ENCODE peak calls at places on chromosomes 4 and X, in four cellular contexts. One of them, this sample, is unnamed. For H3K4me1, the result is how much of the 10 kb centered on the place peaks cover.

GRCh38 chr4:180532691-180533090 is 1710.5 kb upstream of the TENM3 start:
- DNase-seq in neuronal stem cell: no peak
- DNase-seq in IMR-90: no peak
- DNase-seq in H9: no peak
- DNase-seq in this sample: no peak

GRCh38 chrX:68196939-68197791 is 236.1 kb downstream of the OPHN1 start:
- DNase-seq in neuronal stem cell: peak
- DNase-seq in IMR-90: peak
- DNase-seq in H9: peak
- DNase-seq in this sample: peak

GRCh38 chr4:67770422-67770821 is 16.2 kb upstream of the GNRHR start:
- DNase-seq in neuronal stem cell: no peak
- DNase-seq in IMR-90: no peak
- DNase-seq in H9: no peak
- DNase-seq in this sample: no peak

GRCh38 chrX:78708171-78708570 is 39.3 kb upstream of the LPAR4 start:
- DNase-seq in neuronal stem cell: no peak
- DNase-seq in IMR-90: peak
- DNase-seq in H9: peak
- DNase-seq in this sample: peak

GRCh38 chr4:120995611-120996010 is 73.1 kb upstream of the PRDM5 start:
- DNase-seq in neuronal stem cell: no peak
- DNase-seq in IMR-90: no peak
- DNase-seq in H9: no peak
- DNase-seq in this sample: no peak

GRCh38 chr4:183580849-183581248 is 76.0 kb downstream of the ING2 start:
- DNase-seq in neuronal stem cell: no peak
- DNase-seq in IMR-90: no peak
- DNase-seq in H9: no peak
- DNase-seq in this sample: no peak

GRCh38 chr4:183256756-183257385 is 63.2 kb downstream of the CLDN22 start:
- DNase-seq in neuronal stem cell: peak
- DNase-seq in IMR-90: peak
- DNase-seq in H9: peak
- DNase-seq in this sample: peak

GRCh38 chrX:150730719-150731118 is 37.5 kb downstream of the MTMR1 start:
- DNase-seq in neuronal stem cell: no peak
- DNase-seq in IMR-90: peak
- DNase-seq in H9: no peak
- DNase-seq in this sample: no peak

GRCh38 chr4:121819216-121819980 is 4.3 kb downstream of the CCNA2 start:
- DNase-seq in neuronal stem cell: no peak
- DNase-seq in IMR-90: no peak
- DNase-seq in H9: no peak
- DNase-seq in this sample: peak

GRCh38 chr4:102594000-102594399 is 92.8 kb downstream of the NFKB1 start:
- DNase-seq in neuronal stem cell: no peak
- DNase-seq in IMR-90: no peak
- DNase-seq in H9: no peak
- DNase-seq in this sample: no peak

GRCh38 chr4:95544433-95545103 is 4.2 kb downstream of the UNC5C start:
- DNase-seq in neuronal stem cell: no peak
- DNase-seq in IMR-90: no peak
- DNase-seq in H9: no peak
- DNase-seq in this sample: peak

GRCh38 chrX:1390621-1391369 is 1.1 kb downstream of the SLC25A6 start:
- DNase-seq in neuronal stem cell: no peak
- DNase-seq in IMR-90: no peak
- DNase-seq in H9: no peak
- DNase-seq in this sample: no peak

GRCh38 chr4:48683784-48684666 is 96.1 kb downstream of the FRYL start:
- DNase-seq in neuronal stem cell: no peak
- DNase-seq in IMR-90: no peak
- DNase-seq in H9: no peak
- DNase-seq in this sample: peak

GRCh38 chrX:19375546-19375945 is 31.8 kb downstream of the PDHA1 start:
- DNase-seq in neuronal stem cell: no peak
- DNase-seq in IMR-90: no peak
- DNase-seq in H9: no peak
- DNase-seq in this sample: no peak

GRCh38 chr4:95979961-95980876 is 140.3 kb downstream of the PDHA2 start:
- DNase-seq in neuronal stem cell: no peak
- DNase-seq in IMR-90: no peak
- DNase-seq in H9: no peak
- DNase-seq in this sample: no peak

DNA sequence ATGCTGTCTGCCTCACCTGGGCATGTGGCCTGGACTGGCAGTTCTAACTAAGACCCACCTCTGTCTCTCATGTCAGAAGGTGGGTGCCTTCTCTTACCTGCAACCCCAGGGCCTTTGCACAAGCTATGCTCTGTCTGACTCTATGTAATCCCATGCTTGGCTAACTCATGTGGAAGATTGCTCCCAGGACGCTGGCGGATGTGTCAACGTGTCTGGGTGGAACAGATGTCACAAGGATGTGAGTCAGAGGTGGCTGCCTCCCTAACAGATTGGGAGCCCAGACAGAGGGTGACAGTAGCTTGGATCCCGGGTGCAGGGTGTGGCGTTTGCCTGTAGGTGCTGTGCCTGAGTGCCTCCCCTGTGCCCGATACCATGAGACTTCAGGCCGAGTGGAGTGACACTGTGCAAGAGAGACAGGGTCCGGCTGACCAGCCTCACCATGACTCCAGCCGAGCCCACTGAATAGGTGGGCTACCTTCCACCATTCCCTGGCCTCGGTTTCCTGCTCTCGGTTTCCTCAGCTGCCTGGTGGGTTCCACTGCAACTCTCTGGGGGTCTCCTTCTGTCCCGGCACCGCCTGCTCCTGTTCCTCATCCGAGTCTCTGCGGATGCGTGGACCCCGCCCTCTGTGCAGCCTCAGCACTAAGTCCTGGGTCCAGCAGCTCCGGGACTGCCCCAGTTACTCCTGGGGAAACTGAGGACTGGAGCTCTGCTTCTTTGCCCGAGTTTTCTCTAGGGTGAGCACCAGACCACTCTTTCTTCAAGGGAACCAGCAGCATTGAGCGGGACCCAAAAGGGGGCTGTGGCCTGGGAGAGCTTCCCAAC is 11.0 kb downstream of the SH3BP2 start:
- DNase-seq in neuronal stem cell: no peak
- DNase-seq in IMR-90: no peak
- DNase-seq in H9: no peak
- DNase-seq in this sample: peak
- H3K4me1 ChIP-seq in neuronal stem cell: under half
- H3K4me1 ChIP-seq in IMR-90: under half
- H3K4me1 ChIP-seq in H9: under half
- H3K4me1 ChIP-seq in this sample: half or more

DNA sequence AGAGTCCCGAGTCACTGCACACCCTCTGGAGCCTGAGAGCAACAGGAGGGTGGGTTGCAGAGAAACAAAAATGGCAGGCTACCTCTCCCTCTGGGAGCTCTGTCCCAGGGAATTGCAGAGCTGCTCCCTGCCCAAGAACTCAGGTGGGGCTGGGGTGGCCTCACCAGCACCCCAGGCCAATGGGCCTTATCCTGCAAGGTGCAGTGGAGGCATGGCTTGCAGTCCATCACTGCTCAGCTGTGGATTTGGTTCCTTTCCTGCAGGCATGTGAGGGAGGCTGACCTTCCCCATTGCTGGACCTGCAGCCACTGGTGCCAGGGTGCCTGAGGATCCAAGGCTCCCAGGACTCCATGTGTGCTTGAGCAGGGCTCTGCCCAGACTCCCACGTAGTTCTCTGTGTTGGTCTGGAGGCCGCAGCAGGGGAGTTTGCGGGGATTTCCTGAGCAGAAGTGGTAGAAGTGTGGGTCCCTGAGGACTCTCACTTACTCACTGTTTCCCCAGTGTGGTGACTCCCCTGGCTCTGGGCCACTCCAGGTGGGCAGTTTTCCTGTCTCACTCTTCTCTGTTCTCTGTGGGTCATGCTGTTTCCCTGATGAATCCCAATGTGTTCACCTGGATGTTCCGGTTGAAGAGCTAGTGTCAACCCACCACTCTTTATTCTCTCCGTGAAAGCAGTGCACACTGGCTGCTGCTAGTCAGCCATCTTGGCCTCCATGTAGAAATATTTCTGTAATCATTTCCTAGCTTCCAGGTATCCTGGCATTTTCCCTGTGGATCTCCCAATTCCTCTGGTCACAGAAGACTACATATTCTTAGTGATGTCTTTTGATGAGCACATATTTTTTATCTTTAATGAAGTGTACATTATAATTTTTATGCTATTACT is 82.3 kb downstream of the ARHGAP24 start:
- DNase-seq in neuronal stem cell: no peak
- DNase-seq in IMR-90: no peak
- DNase-seq in H9: no peak
- DNase-seq in this sample: no peak
- H4K8ac ChIP-seq in neuronal stem cell: peak
- H4K8ac ChIP-seq in IMR-90: no peak
- H4K8ac ChIP-seq in H9: no peak
- H4K8ac ChIP-seq in this sample: no peak

DNA sequence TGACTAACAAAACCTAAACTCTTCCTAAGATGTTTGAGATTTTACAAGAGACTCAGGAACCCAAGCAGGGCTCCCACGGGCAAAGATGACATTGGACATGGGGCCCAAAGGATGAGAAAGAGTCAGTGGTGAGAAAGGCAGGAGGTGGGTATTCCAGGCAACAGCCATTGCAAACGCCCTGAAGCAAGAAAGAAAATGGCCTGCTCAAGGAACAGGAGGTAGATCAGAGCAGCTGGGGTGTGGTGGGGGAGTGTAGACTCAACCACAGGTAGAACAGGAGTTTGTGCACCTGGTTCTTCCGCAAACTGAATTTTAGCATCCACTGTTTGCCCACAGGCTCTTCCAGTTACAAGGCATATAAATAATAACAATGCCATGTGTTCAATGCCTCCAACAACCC is 3.3 kb downstream of the PPP2R2C start:
- DNase-seq in neuronal stem cell: no peak
- DNase-seq in IMR-90: no peak
- DNase-seq in H9: peak
- DNase-seq in this sample: no peak
- H3K14ac ChIP-seq in neuronal stem cell: no peak
- H3K14ac ChIP-seq in IMR-90: no peak
- H3K14ac ChIP-seq in H9: no peak
- H3K14ac ChIP-seq in this sample: no peak

DNA sequence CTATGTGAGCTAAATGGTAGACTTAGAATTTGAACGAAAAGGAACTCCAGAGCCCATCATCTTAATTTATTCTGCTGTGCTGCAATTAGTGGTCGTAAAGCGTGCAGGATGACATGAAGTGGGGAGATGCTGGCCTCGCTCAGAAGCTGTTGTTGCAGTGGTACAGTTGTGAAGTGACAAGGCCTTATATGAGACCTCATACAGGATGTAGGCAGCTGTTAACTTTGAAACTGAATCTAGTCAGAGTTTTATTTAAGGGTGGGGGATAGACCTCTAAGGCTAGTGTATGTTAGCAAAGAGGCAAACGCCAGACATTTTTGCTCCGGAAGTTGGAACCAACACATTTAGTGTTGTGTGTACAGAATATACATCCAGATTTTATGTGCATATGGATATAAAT is 13.5 kb downstream of the KLF3 start:
- DNase-seq in neuronal stem cell: no peak
- DNase-seq in IMR-90: no peak
- DNase-seq in H9: no peak
- DNase-seq in this sample: no peak
- H3K4me1 ChIP-seq in neuronal stem cell: under half
- H3K4me1 ChIP-seq in IMR-90: under half
- H3K4me1 ChIP-seq in H9: under half
- H3K4me1 ChIP-seq in this sample: under half

GRCh38 chr4:152536545-152537182 is 772 bp upstream of the FBXW7 start:
- DNase-seq in neuronal stem cell: no peak
- DNase-seq in IMR-90: peak
- DNase-seq in H9: no peak
- DNase-seq in this sample: peak
- H4K8ac ChIP-seq in neuronal stem cell: no peak
- H4K8ac ChIP-seq in IMR-90: peak
- H4K8ac ChIP-seq in H9: peak
- H4K8ac ChIP-seq in this sample: peak

GRCh38 chr4:88006956-88007303 is 505 bp upstream of the PKD2 start:
- DNase-seq in neuronal stem cell: no peak
- DNase-seq in IMR-90: no peak
- DNase-seq in H9: no peak
- DNase-seq in this sample: no peak

GRCh38 chr4:88008133-88008621 is 742 bp downstream of the PKD2 start:
- DNase-seq in neuronal stem cell: peak
- DNase-seq in IMR-90: peak
- DNase-seq in H9: peak
- DNase-seq in this sample: peak

GRCh38 chr4:88009871-88010270 is 2.4 kb downstream of the PKD2 start:
- DNase-seq in neuronal stem cell: no peak
- DNase-seq in IMR-90: no peak
- DNase-seq in H9: no peak
- DNase-seq in this sample: no peak

GRCh38 chr4:88008624-88009235 is 1.3 kb downstream of the PKD2 start:
- DNase-seq in neuronal stem cell: no peak
- DNase-seq in IMR-90: no peak
- DNase-seq in H9: no peak
- DNase-seq in this sample: peak

GRCh38 chr4:88007304-88008132 is at the start of gene PKD2:
- DNase-seq in neuronal stem cell: peak
- DNase-seq in IMR-90: peak
- DNase-seq in H9: peak
- DNase-seq in this sample: peak
- H3K14ac ChIP-seq in neuronal stem cell: peak
- H3K14ac ChIP-seq in IMR-90: peak
- H3K14ac ChIP-seq in H9: peak
- H3K14ac ChIP-seq in this sample: no peak